ENCODE peak calls at places on chromosome 7, in seven cellular contexts. W, M, D, N, T, Y and P are unnamed samples.
A peak's percentile ranks its signal among the peaks of the same experiment; 100 is the strongest.

GRCh38 chr7:159031750-159032149 is 112.9 kb downstream of the VIPR2 start:
- DNase-seq in Y (no peak), N (no peak), T (no peak), M (no peak), D (no peak), W (no peak), P (no peak)

GRCh38 chr7:103704701-103705100 is 258.7 kb upstream of the SLC26A5 start:
- DNase-seq in D (no peak), N (no peak), T (no peak), Y (no peak), W (no peak), M (no peak), P (no peak)

GRCh38 chr7:150983893-150984368 is 5.8 kb upstream of the KCNH2 start:
- DNase-seq in N (no peak), T (no peak), Y (peak; percentile 72), D (no peak), W (peak; percentile 78), M (no peak), P (peak; percentile 76)

GRCh38 chr7:4683043-4683883 is 1.2 kb downstream of the FOXK1 start:
- DNase-seq in T (no peak), D (peak; percentile 62), N (no peak), Y (peak; percentile 51), M (no peak), W (no peak), P (no peak)

GRCh38 chr7:15407910-15408309 is 153.9 kb downstream of the AGMO start:
- DNase-seq in Y (no peak), M (no peak), N (no peak), T (no peak), D (no peak), W (no peak), P (no peak)

GRCh38 chr7:40579401-40579800 is 444.6 kb downstream of the SUGCT start:
- DNase-seq in M (no peak), N (no peak), D (no peak), Y (no peak), W (no peak), T (no peak), P (no peak)

GRCh38 chr7:112143567-112143966 is 62.6 kb downstream of the DOCK4 start:
- DNase-seq in Y (no peak), T (no peak), D (no peak), W (no peak), N (no peak), M (no peak), P (no peak)

GRCh38 chr7:3592438-3593134 is 291.5 kb downstream of the SDK1 start:
- DNase-seq in T (no peak), N (peak; percentile 13), D (no peak), W (no peak), M (no peak), Y (no peak), P (no peak)

GRCh38 chr7:75963383-75963995 is 30.9 kb downstream of the TMEM120A start:
- DNase-seq in T (no peak), N (no peak), D (peak; percentile 41), M (no peak), Y (no peak), W (no peak), P (no peak)

GRCh38 chr7:93547716-93548115 is 26.8 kb downstream of the CALCR start:
- DNase-seq in D (no peak), M (no peak), T (no peak), Y (no peak), N (no peak), W (no peak), P (no peak)

GRCh38 chr7:159130199-159130775 is 14.4 kb downstream of the VIPR2 start:
- DNase-seq in M (no peak), Y (no peak), T (no peak), W (no peak), N (no peak), D (no peak), P (no peak)

GRCh38 chr7:91875851-91876250 is 4.7 kb downstream of the MTERF1 start:
- DNase-seq in W (no peak), M (no peak), N (no peak), T (no peak), Y (no peak), D (no peak), P (no peak)

GRCh38 chr7:50502001-50502684 is 52.0 kb upstream of the FIGNL1 start:
- DNase-seq in N (no peak), M (no peak), W (no peak), D (no peak), T (no peak), Y (no peak), P (no peak)

GRCh38 chr7:151426486-151426905 is 13.4 kb downstream of the CRYGN start:
- DNase-seq in Y (no peak), N (no peak), W (no peak), T (no peak), M (peak; percentile 60), D (no peak), P (no peak)

GRCh38 chr7:108455524-108455832 is 758 bp downstream of the NRCAM start:
- DNase-seq in N (no peak), T (no peak), Y (no peak), W (no peak), M (no peak), D (no peak), P (peak; percentile 11)

GRCh38 chr7:151013728-151014497 is 10.4 kb downstream of the ATG9B start:
- DNase-seq in Y (no peak), T (peak; percentile 17), M (no peak), W (peak; percentile 90), N (no peak), D (peak; percentile 98), P (no peak)

GRCh38 chr7:96300487-96300886 is 21.4 kb downstream of the SLC25A13 start:
- DNase-seq in D (no peak), M (no peak), Y (no peak), N (peak; percentile 30), T (no peak), W (no peak), P (no peak)

GRCh38 chr7:134709197-134709596 is 62.5 kb downstream of the BPGM start:
- DNase-seq in M (no peak), Y (no peak), D (no peak), N (no peak), W (no peak), T (no peak), P (no peak)

GRCh38 chr7:153682628-153683027 is 369.6 kb upstream of the DPP6 start:
- DNase-seq in N (no peak), Y (no peak), W (no peak), T (no peak), D (no peak), M (no peak), P (peak; percentile 19)
- TF ChIP-seq JUND in N (no peak), Y (no peak), W (no peak), T (no peak), D (no peak), M (no peak), P (no peak)

GRCh38 chr7:133695976-133696531 is 431.1 kb upstream of the LRGUK start:
- DNase-seq in T (peak; percentile 17), D (no peak), W (no peak), M (no peak), N (no peak), Y (no peak), P (no peak)

GRCh38 chr7:133697585-133697984 is 429.6 kb upstream of the LRGUK start:
- DNase-seq in W (no peak), D (no peak), T (no peak), N (no peak), M (no peak), Y (no peak), P (no peak)

GRCh38 chr7:133702078-133702477 is 425.1 kb upstream of the LRGUK start:
- DNase-seq in N (no peak), M (no peak), W (no peak), Y (no peak), D (no peak), T (no peak), P (no peak)

GRCh38 chr7:133699390-133699789 is 427.8 kb upstream of the LRGUK start:
- DNase-seq in M (no peak), D (no peak), Y (no peak), T (no peak), W (no peak), N (no peak), P (no peak)

DNA sequence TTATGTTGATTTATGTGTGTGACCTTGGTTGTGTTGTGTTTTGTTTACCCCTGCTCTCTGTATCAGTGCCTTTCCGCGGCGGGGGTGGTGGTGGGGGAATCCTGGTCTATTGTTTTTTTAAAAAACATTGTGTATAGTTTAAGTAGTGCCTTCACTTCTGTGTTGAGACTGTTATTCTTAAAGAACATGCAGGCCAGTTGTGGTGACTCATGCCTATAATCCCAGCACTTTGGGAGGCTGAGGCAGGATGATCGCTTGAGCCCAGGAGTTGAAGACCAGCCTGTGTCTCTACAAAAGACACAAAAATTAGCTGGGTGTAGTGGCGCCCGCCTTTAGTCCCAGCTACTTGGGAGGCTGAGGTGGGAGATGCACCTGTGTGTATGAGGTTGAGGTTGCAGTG is 429.0 kb upstream of the LRGUK start:
- DNase-seq in Y (no peak), W (no peak), T (no peak), D (no peak), N (no peak), M (no peak), P (no peak)
- TF ChIP-seq JUND in Y (no peak), W (no peak), T (no peak), D (peak; percentile 25), N (no peak), M (no peak), P (no peak)

GRCh38 chr7:63900394-63901203 is 98.0 kb upstream of the ZNF722 start:
- DNase-seq in M (no peak), Y (peak; percentile 42), D (peak; percentile 95), N (no peak), W (no peak), T (no peak), P (peak; percentile 91)

DNA sequence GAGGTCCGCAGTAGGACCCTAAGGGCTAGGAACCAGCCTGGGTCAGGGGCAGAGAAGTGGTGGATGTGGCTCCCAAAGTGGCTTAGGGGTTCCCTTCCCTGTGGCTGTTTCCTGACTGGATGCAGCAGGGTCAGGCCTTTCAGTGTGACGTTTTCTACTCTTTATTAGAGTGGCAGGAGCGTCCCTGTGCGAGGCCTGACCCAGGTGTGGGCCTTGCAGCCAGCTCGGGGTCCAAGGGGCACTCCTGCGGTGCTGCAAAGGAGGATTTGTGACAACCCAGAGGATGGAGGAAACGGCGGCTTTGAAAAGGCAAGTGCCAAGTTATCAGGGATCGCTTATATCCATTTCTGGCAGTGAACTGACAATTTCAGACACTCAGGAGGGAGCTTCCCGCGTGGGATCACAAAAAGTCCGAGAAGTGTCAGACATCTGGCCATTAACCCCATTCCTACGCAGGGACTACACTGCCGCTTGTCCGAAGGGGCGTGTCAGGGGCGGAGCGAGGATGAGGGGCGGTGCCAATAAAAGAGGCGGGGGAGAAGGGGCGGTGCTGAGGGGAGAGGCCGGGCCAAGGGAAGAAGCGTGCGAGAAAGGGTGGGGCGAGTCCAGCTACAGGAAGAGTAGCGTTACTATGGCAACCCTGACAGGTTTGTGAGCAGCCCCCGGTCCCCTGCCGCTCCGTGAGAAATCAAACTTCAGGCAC is 98.8 kb upstream of the ZNF722 start:
- DNase-seq in Y (peak; percentile 30), T (no peak), M (no peak), W (no peak), N (no peak), D (peak; percentile 95), P (peak; percentile 79)
- TF ChIP-seq JUND in Y (no peak), T (no peak), M (no peak), W (no peak), N (no peak), D (no peak), P (no peak)

DNA sequence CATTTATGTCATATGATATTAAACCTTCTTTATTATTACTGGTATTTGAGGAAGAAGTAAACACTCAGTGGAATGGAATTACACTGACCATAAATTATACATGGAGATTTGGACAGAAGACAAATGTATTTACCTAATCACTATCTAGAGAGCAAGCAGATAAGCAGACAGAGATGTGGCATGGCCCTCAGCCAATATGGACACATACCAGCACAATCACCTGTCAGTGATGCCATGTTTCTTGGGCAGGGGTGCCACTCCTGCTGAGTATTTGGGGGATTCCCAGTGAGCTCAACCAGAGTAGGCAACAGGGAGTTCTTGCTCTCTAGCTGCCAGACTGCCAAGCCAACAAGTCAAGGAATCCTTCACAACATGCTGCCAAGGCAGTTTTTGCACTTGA is 866.3 kb upstream of the LRRN3 start:
- DNase-seq in W (no peak), M (no peak), N (no peak), D (peak; percentile 3), Y (no peak), T (no peak), P (peak; percentile 1)
- TF ChIP-seq JUND in W (no peak), M (no peak), N (no peak), D (no peak), Y (no peak), T (no peak), P (no peak)